ENCODE peak calls at places on chromosomes 11 and 22, in ten cellular contexts. A, B, H, T, M, V, W, R, F and I are unnamed samples. For H3K4me1, the result is how much of the 10 kb centered on the place peaks cover.

GRCh38 chr11:58740447-58740846 is 8.7 kb upstream of the GLYAT start:
- DNase-seq in A (no peak), B (no peak), H (no peak), T (no peak), M (no peak), V (no peak), W (no peak), R (no peak), F (no peak), I (no peak)

GRCh38 chr11:112632866-112633505 is 328.2 kb upstream of the NCAM1 start:
- DNase-seq in A (no peak), B (no peak), H (no peak), T (no peak), M (no peak), V (no peak), W (no peak), R (no peak), F (no peak), I (no peak)

GRCh38 chr22:46878549-46878948 is 116.1 kb downstream of the TBC1D22A start:
- DNase-seq in A (no peak), B (no peak), H (no peak), T (peak), M (no peak), V (no peak), W (no peak), R (no peak), F (peak), I (no peak)

GRCh38 chr11:116366980-116367640 is 405.7 kb downstream of the BUD13 start:
- DNase-seq in A (no peak), B (no peak), H (no peak), T (no peak), M (no peak), V (no peak), W (no peak), R (no peak), F (no peak), I (no peak)

GRCh38 chr11:46003647-46004046 is 81.2 kb downstream of the LARGE2 start:
- DNase-seq in A (no peak), B (no peak), H (no peak), T (no peak), M (no peak), V (peak), W (no peak), R (no peak), F (no peak), I (no peak)

GRCh38 chr11:1830119-1830499 is 4.7 kb upstream of the SYT8 start:
- DNase-seq in A (no peak), B (no peak), H (peak), T (no peak), M (no peak), V (no peak), W (no peak), R (no peak), F (no peak), I (no peak)

GRCh38 chr11:13210424-13210823 is 67.2 kb upstream of the BMAL1 start:
- DNase-seq in A (peak), B (peak), H (peak), T (peak), M (no peak), V (peak), W (no peak), R (peak), F (no peak), I (peak)

GRCh38 chr11:106386519-106386918 is 309.1 kb downstream of the AASDHPPT start:
- DNase-seq in A (no peak), B (no peak), H (no peak), T (no peak), M (no peak), V (no peak), W (no peak), R (no peak), F (no peak), I (no peak)

GRCh38 chr11:131392528-131393255 is 22.3 kb downstream of the NTM start:
- DNase-seq in A (no peak), B (no peak), H (no peak), T (peak), M (no peak), V (no peak), W (no peak), R (no peak), F (no peak), I (no peak)

GRCh38 chr11:112392860-112393259 is 132.2 kb upstream of the PLET1 start:
- DNase-seq in A (no peak), B (no peak), H (no peak), T (no peak), M (no peak), V (no peak), W (no peak), R (no peak), F (no peak), I (no peak)

GRCh38 chr22:45451988-45452387 is 38.5 kb downstream of the RIBC2 start:
- DNase-seq in A (no peak), B (no peak), H (no peak), T (no peak), M (no peak), V (no peak), W (no peak), R (no peak), F (no peak), I (peak)

GRCh38 chr11:82845336-82846036 is 54.7 kb downstream of the PRCP start:
- DNase-seq in A (no peak), B (no peak), H (no peak), T (no peak), M (no peak), V (no peak), W (no peak), R (no peak), F (no peak), I (no peak)

GRCh38 chr11:13013054-13013488 is 4.0 kb downstream of the RASSF10 start:
- DNase-seq in A (no peak), B (no peak), H (no peak), T (no peak), M (no peak), V (no peak), W (peak), R (no peak), F (no peak), I (no peak)

GRCh38 chr11:124758355-124759267 is 3.5 kb downstream of the ESAM start:
- DNase-seq in A (peak), B (peak), H (peak), T (peak), M (peak), V (peak), W (no peak), R (peak), F (peak), I (peak)

GRCh38 chr11:123430736-123431356 is 777 bp downstream of the GRAMD1B start:
- DNase-seq in A (peak), B (no peak), H (peak), T (no peak), M (peak), V (peak), W (no peak), R (peak), F (peak), I (peak)
- TF ChIP-seq CTCF in A (no peak), B (no peak), H (no peak), T (no peak), M (no peak), V (no peak), W (peak), R (no peak), F (no peak), I (no peak)

GRCh38 chr11:65119670-65119995 is 2.1 kb upstream of the ZNHIT2 start:
- DNase-seq in A (no peak), B (no peak), H (no peak), T (no peak), M (no peak), V (no peak), W (no peak), R (no peak), F (no peak), I (no peak)

GRCh38 chr11:65120831-65121230 is 1.1 kb downstream of the FAU start:
- DNase-seq in A (no peak), B (no peak), H (no peak), T (no peak), M (no peak), V (no peak), W (no peak), R (no peak), F (no peak), I (no peak)

GRCh38 chr11:65124480-65125196 is 2.5 kb downstream of the MRPL49 start:
- DNase-seq in A (no peak), B (no peak), H (no peak), T (no peak), M (no peak), V (no peak), W (no peak), R (no peak), F (no peak), I (no peak)

GRCh38 chr11:65121447-65121864 is 478 bp downstream of the FAU start:
- DNase-seq in A (no peak), B (no peak), H (no peak), T (peak), M (peak), V (no peak), W (no peak), R (no peak), F (no peak), I (no peak)

DNA sequence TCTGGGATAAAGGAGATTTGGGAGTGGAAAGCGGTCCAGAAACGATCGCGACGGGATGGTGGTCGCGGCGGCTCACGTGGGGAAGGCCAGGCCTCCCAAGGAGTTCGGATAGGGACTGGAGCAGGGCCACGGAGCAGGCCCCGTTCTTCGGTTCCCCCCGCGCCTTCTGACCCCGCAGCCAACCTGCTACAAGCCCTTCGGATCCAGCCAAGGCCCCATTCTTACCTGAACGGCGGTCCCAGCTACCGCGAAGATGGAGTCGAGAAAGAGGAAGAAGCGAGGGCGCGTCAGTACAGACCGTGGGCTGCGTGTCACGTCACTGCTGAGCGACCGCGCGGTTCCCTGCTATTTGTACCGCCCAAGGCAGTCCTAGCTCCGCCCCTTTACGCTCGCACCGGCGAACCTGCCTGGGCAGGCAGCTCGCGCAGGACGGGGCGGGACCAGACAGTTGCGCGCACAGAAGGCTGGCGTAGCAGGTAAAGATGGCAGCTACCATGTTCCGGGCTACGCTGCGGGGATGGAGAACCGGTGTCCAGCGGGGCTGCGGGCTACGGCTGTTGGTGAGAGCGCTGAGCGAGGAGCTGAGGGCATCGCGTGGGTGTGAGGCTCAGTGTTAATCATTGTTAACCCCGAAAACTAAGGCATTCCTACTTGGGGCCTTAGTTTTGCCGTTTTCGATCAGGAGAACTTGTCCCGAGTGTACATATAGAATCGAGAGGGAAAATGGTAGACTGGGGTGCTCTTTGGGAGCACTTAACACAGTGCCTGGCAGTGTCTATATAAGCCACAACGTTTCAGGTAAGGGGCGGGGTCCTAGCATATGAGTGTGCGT is at the start of the genes FAU and MRPL49:
- DNase-seq in A (peak), B (peak), H (peak), T (peak), M (peak), V (peak), W (peak), R (peak), F (peak), I (peak)
- TF ChIP-seq POLR2A in A (peak), B (peak), H (peak), T (peak), M (peak), V (peak), W (peak), R (peak), F (peak), I (peak)

DNA sequence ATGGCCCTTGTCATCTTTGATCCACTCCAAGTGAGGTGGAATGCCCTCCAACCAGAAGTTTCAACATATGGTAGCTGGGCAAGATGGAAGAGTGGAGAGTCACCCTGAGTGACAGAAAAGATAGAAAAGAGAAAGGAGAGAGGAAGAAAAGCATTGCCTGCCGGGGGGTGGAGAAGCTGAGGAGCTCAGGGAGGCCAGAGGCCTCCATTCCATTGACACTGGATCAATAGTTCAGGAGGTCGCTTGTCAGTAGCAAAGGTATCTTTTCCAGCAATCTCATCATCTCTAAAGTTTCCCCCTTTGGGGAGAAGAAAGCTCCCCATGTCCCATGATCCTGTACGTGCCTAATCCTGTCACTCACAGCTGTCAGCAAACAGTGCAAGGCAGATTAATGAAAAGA is 6.7 kb upstream of the C1QTNF6 start:
- DNase-seq in A (no peak), B (no peak), H (no peak), T (no peak), M (no peak), V (no peak), W (no peak), R (no peak), F (no peak), I (no peak)
- H3K4me1 ChIP-seq in A (half or more), B (half or more), H (under half), T (under half), M (under half), V (under half), W (under half), R (under half), F (under half), I (under half)

GRCh38 chr11:120115272-120116000 is 22.5 kb downstream of the TRIM29 start:
- DNase-seq in A (no peak), B (no peak), H (no peak), T (peak), M (no peak), V (no peak), W (no peak), R (no peak), F (no peak), I (no peak)
- TF ChIP-seq CTCF in A (no peak), B (no peak), H (no peak), T (peak), M (no peak), V (peak), W (no peak), R (no peak), F (no peak), I (no peak)

GRCh38 chr22:30424471-30425326 is 869 bp upstream of the MTFP1 start:
- DNase-seq in A (no peak), B (no peak), H (no peak), T (peak), M (no peak), V (peak), W (no peak), R (no peak), F (no peak), I (peak)

GRCh38 chr22:30423296-30423958 is 2.1 kb upstream of the MTFP1 start:
- DNase-seq in A (no peak), B (no peak), H (peak), T (no peak), M (peak), V (no peak), W (no peak), R (peak), F (peak), I (no peak)

GRCh38 chr22:30422481-30423295 is 2.9 kb upstream of the MTFP1 start:
- DNase-seq in A (peak), B (peak), H (peak), T (peak), M (peak), V (peak), W (no peak), R (peak), F (peak), I (peak)

GRCh38 chr22:30425327-30425615 is 297 bp upstream of the MTFP1 start:
- DNase-seq in A (no peak), B (no peak), H (no peak), T (no peak), M (no peak), V (no peak), W (no peak), R (no peak), F (no peak), I (no peak)

DNA sequence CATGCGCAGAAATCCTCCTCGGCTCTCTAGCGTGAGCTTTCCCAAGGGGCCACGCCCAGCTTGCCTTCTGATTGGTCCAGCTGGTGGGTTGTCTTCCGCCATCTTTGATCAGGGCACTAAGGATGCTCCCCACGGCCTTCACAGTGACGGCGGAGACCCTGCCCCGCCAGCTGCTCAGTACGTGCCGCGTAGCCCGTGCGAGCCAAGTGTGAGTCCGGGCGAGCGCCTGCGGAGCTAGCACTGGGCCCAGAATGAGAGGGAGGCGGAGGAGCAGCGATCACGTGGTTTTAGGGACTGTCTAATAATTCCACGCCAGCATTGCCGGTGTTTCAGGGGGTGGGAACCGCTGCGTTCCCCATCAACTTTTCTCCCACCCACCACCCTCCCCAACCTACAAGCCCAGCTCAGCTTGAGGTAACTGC is 1.6 kb upstream of the MTFP1 start:
- DNase-seq in A (peak), B (peak), H (peak), T (peak), M (peak), V (peak), W (peak), R (peak), F (peak), I (peak)
- TF ChIP-seq POLR2A in A (peak), B (no peak), H (peak), T (peak), M (no peak), V (peak), W (peak), R (peak), F (peak), I (peak)

DNA sequence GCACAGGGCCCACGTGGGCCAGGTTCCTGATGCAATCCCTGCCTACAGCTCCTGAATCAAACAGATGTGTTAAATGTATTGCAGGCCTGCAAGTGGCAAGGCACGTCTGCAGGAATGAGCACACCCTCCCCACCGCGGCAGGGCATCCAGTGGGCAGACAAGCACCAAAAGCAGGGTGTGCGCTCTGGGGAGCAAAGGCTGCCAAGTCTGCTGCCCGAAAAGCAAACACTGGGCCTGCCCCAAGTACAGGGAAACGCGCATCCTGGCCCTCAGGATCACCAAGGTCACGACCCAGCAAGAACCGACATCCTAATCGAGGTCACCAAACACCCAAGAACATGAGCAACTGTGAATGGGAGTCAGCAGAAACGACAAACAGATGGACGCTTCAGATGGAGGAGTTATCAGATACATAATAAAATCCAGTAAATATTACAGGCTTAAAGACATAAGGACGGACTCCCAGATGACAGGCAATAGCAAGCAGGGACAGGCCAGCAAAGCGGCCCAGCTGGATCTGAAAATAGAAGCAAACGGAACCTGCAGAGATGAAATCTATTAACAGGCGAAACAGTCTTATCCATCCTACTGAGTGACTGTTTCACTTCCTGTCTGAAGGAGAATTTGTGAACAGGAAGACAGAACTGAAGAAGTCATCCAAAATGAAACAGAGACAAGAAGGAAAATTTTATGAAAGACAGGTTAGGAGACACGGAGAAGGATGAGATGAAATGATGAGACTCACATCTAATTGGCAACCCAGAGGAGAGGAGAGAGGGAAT is 26.7 kb downstream of the CARS1 start:
- DNase-seq in A (no peak), B (no peak), H (no peak), T (no peak), M (no peak), V (no peak), W (no peak), R (no peak), F (no peak), I (no peak)
- H3K4me1 ChIP-seq in A (under half), B (under half), H (under half), T (under half), M (under half), V (under half), W (under half), R (under half), F (under half), I (under half)

DNA sequence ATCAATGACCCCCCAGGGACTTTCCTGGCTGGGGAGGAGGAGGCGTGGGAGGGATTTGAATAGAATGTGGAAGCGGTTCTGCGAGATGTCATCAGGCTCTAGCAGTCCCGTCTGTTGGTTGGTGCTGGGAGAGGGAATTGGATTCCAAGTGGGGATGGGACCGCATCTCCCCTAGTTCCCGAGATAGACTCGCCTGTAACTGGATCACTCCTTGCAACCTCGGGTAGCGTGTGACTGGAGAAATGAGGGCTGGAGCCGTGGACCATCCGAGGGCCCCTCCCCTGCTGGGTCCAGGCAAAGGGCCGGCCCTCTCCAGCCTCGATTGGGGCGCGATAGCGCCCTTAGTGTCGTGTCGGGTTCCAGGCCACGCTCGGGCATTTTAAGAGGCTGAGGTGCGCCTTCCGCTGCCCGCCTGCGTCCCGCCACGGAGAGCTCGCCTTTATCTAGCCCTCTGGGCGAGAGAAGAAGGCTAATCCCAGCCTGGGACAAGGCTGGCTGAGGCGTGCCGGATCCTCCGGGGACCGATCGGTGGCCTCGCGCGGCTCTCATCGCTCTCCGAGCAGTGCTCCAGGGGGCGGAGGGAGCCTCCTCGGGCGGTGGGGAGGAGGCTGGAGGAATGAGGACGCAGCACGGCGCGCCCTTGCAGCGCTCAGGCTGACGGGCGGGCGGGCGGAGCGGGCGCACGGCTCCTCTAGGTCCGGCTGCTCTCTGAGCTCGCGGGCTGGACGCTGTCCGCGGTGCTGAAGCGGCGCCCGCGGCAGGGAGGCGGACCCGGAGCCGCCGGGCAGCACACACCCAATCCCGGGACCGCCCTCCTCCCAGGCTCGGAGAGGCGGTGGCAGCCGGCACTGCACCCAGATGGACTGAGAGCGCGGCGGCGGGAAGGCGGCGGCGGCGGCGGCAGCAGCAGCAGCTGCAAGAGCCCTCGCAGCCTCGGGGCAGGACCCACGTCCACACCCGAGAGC is 107.8 kb downstream of the OSBP2 start:
- DNase-seq in A (peak), B (peak), H (peak), T (peak), M (peak), V (peak), W (no peak), R (peak), F (peak), I (peak)
- TF ChIP-seq CTCF in A (no peak), B (no peak), H (peak), T (no peak), M (peak), V (peak), W (no peak), R (peak), F (no peak), I (peak)

GRCh38 chr11:118922745-118923627 is 2.7 kb downstream of the BCL9L start:
- DNase-seq in A (no peak), B (no peak), H (no peak), T (no peak), M (no peak), V (no peak), W (no peak), R (no peak), F (no peak), I (no peak)
- TF ChIP-seq POLR2A in A (no peak), B (no peak), H (no peak), T (no peak), M (no peak), V (no peak), W (no peak), R (no peak), F (no peak), I (no peak)